ENCODE peak calls at places on chromosome 7, in six cellular contexts. L is body of pancreas, P is astrocyte of the spinal cord, Z is endothelial cell of umbilical vein, W is fibroblast of lung, V is transverse colon. B is an unnamed sample.

GRCh38 chr7:151408839-151409554 is 841 bp downstream of the WDR86 start:
- DNase-seq in L (peak; percentile 31), P (no peak), Z (no peak), W (no peak), V (peak; percentile 49), B (no peak)

GRCh38 chr7:129438839-129439640 is 4.8 kb downstream of the STRIP2 start:
- DNase-seq in L (no peak), P (peak; percentile 28), Z (peak; percentile 81), W (peak; percentile 51), V (no peak), B (no peak)

GRCh38 chr7:86733783-86734182 is 90.1 kb downstream of the GRM3 start:
- DNase-seq in L (peak; percentile 7), P (peak; percentile 29), Z (no peak), W (no peak), V (no peak), B (peak; percentile 9)

GRCh38 chr7:4794591-4795350 is 19.3 kb downstream of the AP5Z1 start:
- DNase-seq in L (no peak), P (peak; percentile 45), Z (no peak), W (no peak), V (no peak), B (peak; percentile 5)

GRCh38 chr7:816751-817671 is 15.3 kb upstream of the SUN1 start:
- DNase-seq in L (no peak), P (peak; percentile 40), Z (peak; percentile 49), W (no peak), V (peak; percentile 37), B (no peak)

GRCh38 chr7:155965010-155965409 is 152.7 kb upstream of the SHH start:
- DNase-seq in L (no peak), P (peak; percentile 35), Z (no peak), W (no peak), V (no peak), B (no peak)

GRCh38 chr7:134196439-134196838 is 69.3 kb downstream of the LRGUK start:
- DNase-seq in L (no peak), P (no peak), Z (no peak), W (no peak), V (no peak), B (no peak)

GRCh38 chr7:80393786-80394185 is 118.1 kb downstream of the GNAT3 start:
- DNase-seq in L (no peak), P (no peak), Z (no peak), W (no peak), V (no peak), B (no peak)

GRCh38 chr7:17523813-17524741 is 225.6 kb downstream of the AHR start:
- DNase-seq in L (peak; percentile 74), P (peak; percentile 87), Z (no peak), W (peak; percentile 70), V (peak; percentile 22), B (peak; percentile 78)

GRCh38 chr7:4724648-4725013 is 42.5 kb downstream of the FOXK1 start:
- DNase-seq in L (no peak), P (peak; percentile 67), Z (peak; percentile 66), W (peak; percentile 32), V (no peak), B (peak; percentile 21)

GRCh38 chr7:150977382-150978135 is 562 bp downstream of the KCNH2 start:
- DNase-seq in L (no peak), P (no peak), Z (no peak), W (no peak), V (no peak), B (no peak)

GRCh38 chr7:114508096-114508495 is 93.5 kb downstream of the FOXP2 start:
- DNase-seq in L (no peak), P (peak; percentile 20), Z (peak; percentile 24), W (peak; percentile 57), V (no peak), B (peak; percentile 36)

GRCh38 chr7:133434246-133434865 is 181.5 kb downstream of the EXOC4 start:
- DNase-seq in L (no peak), P (peak; percentile 49), Z (peak; percentile 65), W (peak; percentile 67), V (no peak), B (peak; percentile 54)

GRCh38 chr7:158650821-158651225 is 53.8 kb downstream of the NCAPG2 start:
- DNase-seq in L (no peak), P (peak; percentile 59), Z (no peak), W (peak; percentile 35), V (no peak), B (peak; percentile 85)

GRCh38 chr7:82690944-82691343 is 247.4 kb upstream of the CACNA2D1 start:
- DNase-seq in L (no peak), P (no peak), Z (no peak), W (no peak), V (no peak), B (no peak)

GRCh38 chr7:149771199-149771636 is 2.2 kb downstream of the ZNF467 start:
- DNase-seq in L (peak; percentile 70), P (no peak), Z (peak; percentile 4), W (no peak), V (peak; percentile 24), B (no peak)

GRCh38 chr7:85714182-85714581 is 527.3 kb upstream of the SEMA3D start:
- DNase-seq in L (no peak), P (no peak), Z (no peak), W (no peak), V (no peak), B (no peak)

DNA sequence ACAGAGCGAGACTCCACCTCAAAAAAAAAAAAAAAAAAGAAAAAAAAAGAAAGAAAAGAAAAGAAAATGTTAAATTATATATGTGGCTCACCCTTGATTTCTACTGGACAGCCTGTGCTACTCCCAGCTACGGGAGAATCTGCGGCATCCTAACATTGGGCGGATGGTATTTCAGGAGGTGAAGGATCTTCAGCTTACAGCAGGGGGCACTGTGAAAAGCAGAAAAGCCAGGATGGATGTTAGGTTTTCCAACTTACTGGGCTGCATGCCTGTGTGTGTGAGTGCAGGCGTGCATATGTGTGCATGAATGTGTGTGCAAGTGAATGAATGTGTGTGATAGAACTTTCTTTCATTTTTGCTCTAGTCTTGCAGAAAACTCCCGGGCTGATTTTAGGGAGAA is 1066.5 kb downstream of the TYW1 start:
- DNase-seq in L (no peak), P (no peak), Z (no peak), W (no peak), V (no peak), B (no peak)
- TF ChIP-seq CTCF in L (peak; percentile 31), P (no peak), Z (no peak), W (no peak), V (no peak), B (peak; percentile 56)

GRCh38 chr7:143068446-143068845 is 16.3 kb downstream of the OR6V1 start:
- DNase-seq in L (no peak), P (peak; percentile 2), Z (no peak), W (no peak), V (no peak), B (no peak)

GRCh38 chr7:143074141-143074540 is 22.0 kb downstream of the OR6V1 start:
- DNase-seq in L (no peak), P (no peak), Z (no peak), W (no peak), V (no peak), B (no peak)

GRCh38 chr7:143073556-143073955 is 21.4 kb downstream of the OR6V1 start:
- DNase-seq in L (no peak), P (no peak), Z (no peak), W (no peak), V (no peak), B (peak; percentile 51)

GRCh38 chr7:143069912-143070500 is 17.9 kb downstream of the OR6V1 start:
- DNase-seq in L (no peak), P (no peak), Z (no peak), W (no peak), V (no peak), B (no peak)
- H3K4me3 ChIP-seq in L (no peak overlapping the region), P (no peak overlapping the region), Z (no peak overlapping the region), W (no peak overlapping the region), V (no peak overlapping the region), B (no peak overlapping the region)

GRCh38 chr7:56033671-56034432 is 17.4 kb downstream of the PSPH start:
- DNase-seq in L (peak; percentile 46), P (peak; percentile 75), Z (peak; percentile 83), W (peak; percentile 86), V (peak; percentile 70), B (peak; percentile 70)
- TF ChIP-seq CTCF in L (peak; percentile 38), P (peak; percentile 34), Z (peak; percentile 49), W (peak; percentile 32), V (peak; percentile 34), B (peak; percentile 45)

GRCh38 chr7:43646603-43647313 is 63.9 kb downstream of the STK17A start:
- DNase-seq in L (no peak), P (peak; percentile 56), Z (no peak), W (peak; percentile 41), V (no peak), B (peak; percentile 67)
- H3K4me3 ChIP-seq in L (no peak overlapping the region), P (no peak overlapping the region), Z (no peak overlapping the region), W (peak overlapping the region; percentile 29), V (no peak overlapping the region), B (peak overlapping the region; percentile 46)

GRCh38 chr7:43391518-43391917 is 191.4 kb upstream of the STK17A start:
- DNase-seq in L (no peak), P (no peak), Z (no peak), W (no peak), V (no peak), B (no peak)
- TF ChIP-seq CTCF in L (no peak), P (no peak), Z (no peak), W (no peak), V (no peak), B (no peak)

GRCh38 chr7:74372511-74373111 is 81.1 kb upstream of the GTF2IRD1 start:
- DNase-seq in L (no peak), P (peak; percentile 15), Z (no peak), W (peak; percentile 63), V (peak; percentile 33), B (no peak)
- H3K4me3 ChIP-seq in L (no peak overlapping the region), P (no peak overlapping the region), Z (no peak overlapping the region), W (no peak overlapping the region), V (peak overlapping the region; percentile 24), B (no peak overlapping the region)

GRCh38 chr7:144436500-144436899 is 33.0 kb upstream of the NOBOX start:
- DNase-seq in L (no peak), P (no peak), Z (no peak), W (no peak), V (no peak), B (no peak)

GRCh38 chr7:144438759-144439158 is 35.3 kb upstream of the NOBOX start:
- DNase-seq in L (no peak), P (no peak), Z (no peak), W (peak; percentile 1), V (no peak), B (no peak)

GRCh38 chr7:144439717-144440116 is 36.2 kb upstream of the NOBOX start:
- DNase-seq in L (no peak), P (no peak), Z (no peak), W (no peak), V (no peak), B (no peak)

GRCh38 chr7:144437370-144438191 is 34.1 kb upstream of the NOBOX start:
- DNase-seq in L (peak; percentile 65), P (peak; percentile 64), Z (peak; percentile 83), W (peak; percentile 79), V (peak; percentile 76), B (peak; percentile 60)
- TF ChIP-seq CTCF in L (peak; percentile 43), P (peak; percentile 42), Z (peak; percentile 42), W (peak; percentile 43), V (peak; percentile 48), B (peak; percentile 60)

B was measured in AG10803.